ENCODE peak calls at places on chromosomes 11 and 22, in ten cellular contexts. R is A549, C is body of pancreas, T is breast epithelium, E is psoas muscle, O is pancreas, W is ovary, G is heart right ventricle, I is tibial artery, U is spleen. K is an unnamed sample.

GRCh38 chr22:30386960-30387848 is at the start of gene RNF215:
- DNase-seq in R (peak), C (peak), T (peak), E (peak), O (peak), W (peak), G (peak), I (peak), U (peak), K (peak)

GRCh38 chr11:29629281-29629680 is 387.5 kb downstream of the KCNA4 start:
- DNase-seq in R (no peak), C (no peak), T (no peak), E (no peak), O (no peak), W (no peak), G (no peak), I (no peak), U (no peak), K (no peak)

GRCh38 chr22:20388200-20388599 is 5.8 kb upstream of the ZNF74 start:
- DNase-seq in R (no peak), C (no peak), T (no peak), E (no peak), O (no peak), W (no peak), G (no peak), I (no peak), U (no peak), K (peak)

GRCh38 chr22:24506802-24507438 is 11.8 kb downstream of the UPB1 start:
- DNase-seq in R (peak), C (no peak), T (no peak), E (no peak), O (no peak), W (no peak), G (no peak), I (no peak), U (no peak), K (no peak)

GRCh38 chr11:19512621-19513020 is 200.0 kb upstream of the NAV2 start:
- DNase-seq in R (no peak), C (no peak), T (no peak), E (no peak), O (no peak), W (no peak), G (no peak), I (no peak), U (no peak), K (no peak)

GRCh38 chr11:10866893-10867331 is 9.1 kb upstream of the ZBED5 start:
- DNase-seq in R (no peak), C (no peak), T (no peak), E (no peak), O (no peak), W (no peak), G (no peak), I (no peak), U (no peak), K (no peak)

GRCh38 chr11:96162816-96163499 is 180.0 kb downstream of the MAML2 start:
- DNase-seq in R (no peak), C (no peak), T (no peak), E (no peak), O (no peak), W (no peak), G (no peak), I (no peak), U (no peak), K (no peak)

GRCh38 chr11:2132229-2132620 is 7.0 kb downstream of the IGF2 start:
- DNase-seq in R (no peak), C (no peak), T (no peak), E (peak), O (no peak), W (no peak), G (no peak), I (no peak), U (no peak), K (no peak)

GRCh38 chr11:40029406-40029805 is 1430.0 kb downstream of the LRRC4C start:
- DNase-seq in R (no peak), C (no peak), T (no peak), E (no peak), O (no peak), W (no peak), G (no peak), I (no peak), U (no peak), K (no peak)

GRCh38 chr11:44133335-44133946 is 38.0 kb downstream of the EXT2 start:
- DNase-seq in R (peak), C (no peak), T (no peak), E (no peak), O (no peak), W (no peak), G (no peak), I (no peak), U (no peak), K (no peak)

GRCh38 chr22:48376936-48377335 is 1450.7 kb downstream of the BRD1 start:
- DNase-seq in R (no peak), C (no peak), T (peak), E (no peak), O (no peak), W (no peak), G (no peak), I (peak), U (peak), K (peak)

GRCh38 chr22:38353142-38353629 is 36.0 kb upstream of the CSNK1E start:
- DNase-seq in R (peak), C (peak), T (peak), E (peak), O (peak), W (peak), G (peak), I (peak), U (peak), K (peak)

GRCh38 chr11:122141757-122142156 is 25.7 kb upstream of the BLID start:
- DNase-seq in R (no peak), C (no peak), T (no peak), E (no peak), O (no peak), W (no peak), G (no peak), I (no peak), U (no peak), K (no peak)

GRCh38 chr11:75035911-75036536 is 47.3 kb downstream of the NEU3 start:
- DNase-seq in R (no peak), C (no peak), T (no peak), E (no peak), O (no peak), W (no peak), G (no peak), I (no peak), U (no peak), K (no peak)

GRCh38 chr11:65479184-65480145 is 19.4 kb upstream of the MALAT1 start:
- DNase-seq in R (peak), C (peak), T (no peak), E (peak), O (peak), W (peak), G (peak), I (peak), U (no peak), K (no peak)

GRCh38 chr11:71518506-71519471 is 8.3 kb upstream of the KRTAP5-7 start:
- DNase-seq in R (no peak), C (no peak), T (no peak), E (no peak), O (no peak), W (no peak), G (no peak), I (peak), U (no peak), K (peak)

GRCh38 chr11:20712912-20713311 is 43.5 kb downstream of the NELL1 start:
- DNase-seq in R (no peak), C (no peak), T (no peak), E (no peak), O (no peak), W (no peak), G (no peak), I (no peak), U (no peak), K (no peak)

GRCh38 chr11:43985386-43985752 is 42.9 kb downstream of the C11orf96 start:
- DNase-seq in R (peak), C (no peak), T (no peak), E (no peak), O (no peak), W (no peak), G (no peak), I (no peak), U (no peak), K (no peak)

GRCh38 chr11:14015711-14016110 is 53.2 kb downstream of the SPON1 start:
- DNase-seq in R (peak), C (peak), T (no peak), E (no peak), O (no peak), W (no peak), G (no peak), I (no peak), U (no peak), K (no peak)

GRCh38 chr11:85249482-85249881 is 377.7 kb downstream of the DLG2 start:
- DNase-seq in R (no peak), C (no peak), T (no peak), E (no peak), O (no peak), W (no peak), G (no peak), I (no peak), U (no peak), K (no peak)

GRCh38 chr11:118263694-118264567 is at the start of gene MPZL2:
- DNase-seq in R (no peak), C (peak), T (peak), E (no peak), O (peak), W (no peak), G (no peak), I (no peak), U (peak), K (peak)

GRCh38 chr11:70747889-70748288 is 349.6 kb downstream of the CTTN start:
- DNase-seq in R (no peak), C (no peak), T (no peak), E (no peak), O (no peak), W (no peak), G (no peak), I (no peak), U (no peak), K (no peak)

GRCh38 chr11:108781921-108782320 is 117.1 kb downstream of the DDX10 start:
- DNase-seq in R (no peak), C (no peak), T (no peak), E (no peak), O (no peak), W (no peak), G (no peak), I (no peak), U (no peak), K (no peak)

GRCh38 chr22:46287873-46288751 is 8.6 kb upstream of the GTSE1 start:
- DNase-seq in R (no peak), C (no peak), T (no peak), E (peak), O (no peak), W (no peak), G (peak), I (peak), U (peak), K (no peak)

GRCh38 chr11:62588966-62589637 is 2.2 kb downstream of the TUT1 start:
- DNase-seq in R (no peak), C (no peak), T (no peak), E (peak), O (peak), W (no peak), G (no peak), I (no peak), U (peak), K (no peak)

GRCh38 chr11:31045335-31045734 is 324.2 kb downstream of the DCDC1 start:
- DNase-seq in R (peak), C (no peak), T (no peak), E (no peak), O (no peak), W (no peak), G (no peak), I (no peak), U (no peak), K (no peak)

GRCh38 chr11:78094250-78094649 is 14.6 kb upstream of the NDUFC2 start:
- DNase-seq in R (no peak), C (no peak), T (no peak), E (no peak), O (no peak), W (no peak), G (no peak), I (no peak), U (no peak), K (no peak)

GRCh38 chr22:41092847-41093371 is 517 bp downstream of the EP300 start:
- DNase-seq in R (peak), C (peak), T (no peak), E (peak), O (peak), W (no peak), G (peak), I (no peak), U (peak), K (no peak)

GRCh38 chr11:2193099-2193886 is 21.7 kb upstream of the TH start:
- DNase-seq in R (no peak), C (peak), T (no peak), E (no peak), O (no peak), W (no peak), G (peak), I (no peak), U (no peak), K (no peak)

DNA sequence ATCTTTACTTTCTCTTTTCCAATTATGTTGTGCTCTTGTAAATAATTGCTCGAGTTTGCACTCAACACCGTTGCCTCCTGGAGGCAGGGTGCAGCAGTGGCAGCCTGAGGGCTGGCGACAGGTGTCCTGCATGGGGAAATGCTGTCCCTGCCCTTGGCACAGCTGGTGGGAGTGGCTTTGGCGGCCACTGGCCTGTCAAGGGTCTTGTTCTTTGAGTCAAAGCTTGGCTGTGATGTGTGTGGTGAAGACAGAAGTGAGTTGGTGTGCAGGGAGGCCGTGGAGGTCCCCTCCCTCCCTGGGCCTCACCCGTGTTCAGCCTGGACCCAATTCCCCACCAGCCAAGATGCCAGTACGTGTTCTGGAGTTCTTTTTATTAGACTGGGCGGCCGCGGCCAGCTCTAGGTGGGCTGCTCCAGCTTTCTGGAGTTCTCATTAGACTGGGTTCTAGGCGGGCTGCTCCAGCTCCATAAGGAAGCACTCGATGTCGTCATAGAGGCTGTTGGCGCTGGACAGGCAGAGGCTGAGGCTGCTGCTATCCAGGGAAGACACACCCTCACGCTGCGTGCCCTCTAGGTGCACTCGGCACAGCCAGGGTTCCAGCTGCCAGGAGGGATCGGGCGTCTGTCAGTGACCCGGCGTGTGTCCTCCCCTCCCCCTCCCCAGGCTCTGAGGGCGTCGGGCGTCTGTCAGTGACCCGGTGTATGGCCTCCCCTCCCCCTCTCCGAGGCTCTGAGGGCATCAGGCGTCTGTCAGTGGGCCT is 3.4 kb downstream of the IRF7 start:
- DNase-seq in R (peak), C (no peak), T (no peak), E (peak), O (peak), W (no peak), G (no peak), I (no peak), U (no peak), K (no peak)
- TF ChIP-seq CTCF in R (no peak), C (no peak), T (no peak), E (peak), O (no peak), W (no peak), G (no peak), I (no peak), U (peak), K (peak)

GRCh38 chr22:19106886-19107729 is 15.1 kb downstream of the DGCR2 start:
- DNase-seq in R (no peak), C (no peak), T (no peak), E (no peak), O (no peak), W (no peak), G (no peak), I (peak), U (no peak), K (no peak)

GRCh38 chr22:19107730-19108074 is 14.5 kb downstream of the DGCR2 start:
- DNase-seq in R (no peak), C (no peak), T (no peak), E (no peak), O (no peak), W (no peak), G (no peak), I (peak), U (no peak), K (no peak)

GRCh38 chr22:19103881-19104821 is 18.1 kb downstream of the DGCR2 start:
- DNase-seq in R (no peak), C (peak), T (no peak), E (peak), O (peak), W (no peak), G (no peak), I (peak), U (no peak), K (no peak)

GRCh38 chr22:19105456-19105855 is 16.8 kb downstream of the DGCR2 start:
- DNase-seq in R (no peak), C (no peak), T (no peak), E (peak), O (no peak), W (no peak), G (no peak), I (peak), U (no peak), K (no peak)

GRCh38 chr22:19105867-19106802 is 16.1 kb downstream of the DGCR2 start:
- DNase-seq in R (no peak), C (peak), T (no peak), E (no peak), O (peak), W (no peak), G (no peak), I (peak), U (no peak), K (no peak)
- TF ChIP-seq CTCF in R (no peak), C (peak), T (no peak), E (peak), O (no peak), W (no peak), G (peak), I (no peak), U (peak), K (peak)

DNA sequence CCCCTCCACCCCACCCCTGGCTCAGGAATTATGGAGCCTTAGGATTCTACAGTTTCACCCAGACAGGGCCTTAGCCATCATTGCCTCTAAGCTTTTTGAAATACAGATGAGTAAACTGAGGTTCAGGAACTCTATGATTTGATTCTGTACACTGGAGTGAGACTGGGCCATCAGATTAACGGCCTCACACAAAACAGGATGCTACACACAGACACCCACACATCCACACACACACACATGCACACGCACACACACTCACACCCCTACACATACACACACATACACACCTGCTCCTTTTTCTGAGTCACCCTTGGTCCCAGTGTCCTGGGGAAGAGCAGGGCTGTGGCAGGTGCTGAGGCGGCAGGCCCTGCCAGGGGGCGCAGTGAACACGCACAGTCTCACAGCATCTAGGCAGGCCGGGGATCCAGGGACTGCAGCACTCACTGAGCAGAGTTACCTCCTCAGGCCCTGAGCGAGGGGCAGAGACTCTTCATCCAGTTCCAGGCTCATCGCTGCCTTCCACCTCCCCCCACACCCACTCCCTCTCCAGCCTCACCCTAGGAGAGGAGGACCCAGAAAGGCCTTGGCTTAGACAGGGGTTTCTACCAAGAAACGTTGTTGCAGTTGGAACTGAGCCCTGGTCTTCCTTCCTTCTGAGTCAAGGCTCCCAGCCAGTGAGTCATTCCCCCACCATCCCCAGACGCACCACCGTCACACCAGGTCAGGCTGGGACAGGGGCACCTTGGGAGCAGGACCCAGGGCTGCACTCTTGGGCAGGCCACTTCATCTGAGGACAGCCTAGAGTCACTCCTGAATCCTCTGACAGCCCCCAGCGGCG is 89.8 kb upstream of the PARVA start:
- DNase-seq in R (peak), C (peak), T (no peak), E (peak), O (no peak), W (peak), G (peak), I (peak), U (no peak), K (peak)
- TF ChIP-seq CTCF in R (peak), C (no peak), T (no peak), E (no peak), O (no peak), W (no peak), G (no peak), I (peak), U (no peak), K (peak)

GRCh38 chr11:125887373-125888324 is at the start of gene HYLS1:
- DNase-seq in R (peak), C (peak), T (peak), E (peak), O (peak), W (peak), G (peak), I (peak), U (peak), K (peak)
- TF ChIP-seq CTCF in R (no peak), C (peak), T (no peak), E (peak), O (no peak), W (no peak), G (peak), I (peak), U (no peak), K (peak)

DNA sequence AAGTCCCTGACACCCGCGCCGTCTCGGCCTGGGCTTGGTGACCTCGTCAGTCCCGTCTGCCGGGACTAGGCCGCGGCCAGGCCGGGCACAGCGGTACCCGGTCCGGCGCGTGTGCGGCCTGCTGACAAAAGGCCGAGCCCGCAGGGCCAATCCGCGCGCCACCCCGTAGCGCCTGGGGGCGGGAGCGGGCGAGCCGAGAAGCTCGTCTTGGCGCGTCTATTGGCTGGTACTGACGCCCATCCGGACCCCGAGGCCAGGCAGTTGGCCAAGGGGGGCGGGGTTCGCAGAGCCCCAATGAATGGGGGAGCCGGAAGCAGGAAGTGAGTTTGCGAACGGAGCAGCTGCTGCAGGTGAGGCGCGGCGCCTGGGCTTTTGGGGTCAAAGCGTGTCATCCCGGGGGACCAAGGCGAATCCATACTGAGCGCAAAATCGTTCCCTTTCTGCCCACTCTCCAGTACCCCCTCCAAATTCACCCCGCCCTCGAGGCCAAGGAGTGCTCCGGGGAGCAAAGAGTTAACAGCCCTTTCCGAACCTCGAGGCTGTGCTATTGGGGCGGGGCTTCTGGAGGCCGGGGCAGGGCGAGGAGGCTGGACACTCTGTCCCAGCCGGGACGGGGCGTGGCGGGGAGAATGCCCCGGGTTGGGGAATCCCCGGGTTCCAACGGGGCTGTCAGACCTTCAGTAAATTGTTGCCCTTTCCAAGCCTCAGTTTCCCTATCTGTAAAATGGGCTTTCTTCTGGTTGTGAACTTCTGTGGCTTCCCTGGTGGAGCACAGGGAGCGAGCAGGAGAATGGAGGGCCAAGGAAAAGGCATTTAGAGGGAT is at the start of gene DPP3:
- DNase-seq in R (peak), C (peak), T (peak), E (peak), O (peak), W (peak), G (peak), I (peak), U (peak), K (peak)
- TF ChIP-seq CTCF in R (no peak), C (no peak), T (no peak), E (no peak), O (no peak), W (no peak), G (no peak), I (no peak), U (no peak), K (no peak)

GRCh38 chr11:9060700-9061111 is 30.7 kb downstream of the SCUBE2 start:
- DNase-seq in R (peak), C (no peak), T (no peak), E (no peak), O (no peak), W (no peak), G (no peak), I (no peak), U (no peak), K (no peak)
- TF ChIP-seq CTCF in R (no peak), C (no peak), T (no peak), E (no peak), O (no peak), W (no peak), G (no peak), I (no peak), U (peak), K (peak)

GRCh38 chr22:31846161-31847115 is 92.6 kb downstream of the DEPDC5 start:
- DNase-seq in R (peak), C (no peak), T (no peak), E (no peak), O (no peak), W (no peak), G (no peak), I (no peak), U (no peak), K (no peak)
- TF ChIP-seq CTCF in R (no peak), C (no peak), T (no peak), E (no peak), O (no peak), W (no peak), G (no peak), I (no peak), U (peak), K (peak)

K was measured in type B pancreatic cell.